ENCODE peak calls at places on chromosomes 3 and 15, in five cellular contexts. K is CD4-positive, CD25-positive, alpha-beta regulatory T cell; M is sigmoid colon; J is kidney epithelial cell; H is heart right ventricle. N is an unnamed sample.

GRCh38 chr3:44125882-44126281 is 115.8 kb upstream of the TOPAZ1 start:
- DNase-seq in J (no peak), H (no peak), M (no peak), K (no peak), N (no peak)

GRCh38 chr15:37979597-37979996 is 45.2 kb downstream of the TMCO5A start:
- DNase-seq in K (no peak), H (no peak), M (no peak), J (no peak), N (no peak)

GRCh38 chr3:45187597-45188210 is 38.4 kb downstream of the TMEM158 start:
- DNase-seq in M (no peak), H (no peak), K (no peak), J (no peak), N (no peak)

GRCh38 chr3:148205945-148206845 is 491.5 kb upstream of the AGTR1 start:
- DNase-seq in K (no peak), M (no peak), H (no peak), J (no peak), N (no peak)

GRCh38 chr3:66442254-66443249 is 58.3 kb downstream of the LRIG1 start:
- DNase-seq in H (peak; percentile 87), J (no peak), K (no peak), M (peak; percentile 91), N (peak; percentile 91)

GRCh38 chr3:122427857-122428471 is 12.1 kb upstream of the WDR5B start:
- DNase-seq in M (no peak), H (no peak), J (no peak), K (no peak), N (no peak)

GRCh38 chr3:3603351-3603750 is 195.9 kb upstream of the LRRN1 start:
- DNase-seq in M (no peak), K (no peak), J (no peak), H (no peak), N (no peak)

GRCh38 chr3:136949708-136950107 is 8.1 kb upstream of the IL20RB start:
- DNase-seq in K (no peak), J (no peak), H (no peak), M (no peak), N (no peak)

GRCh38 chr3:17745301-17745700 is 2.9 kb upstream of the TBC1D5 start:
- DNase-seq in H (no peak), J (no peak), K (no peak), M (no peak), N (no peak)

GRCh38 chr15:67799801-67800205 is 25.5 kb upstream of the SKOR1 start:
- DNase-seq in K (no peak), M (no peak), J (no peak), H (no peak), N (no peak)

GRCh38 chr15:78209646-78210348 is 24.6 kb downstream of the ACSBG1 start:
- DNase-seq in M (peak; percentile 92), H (no peak), K (no peak), J (no peak), N (peak; percentile 63)

GRCh38 chr3:46703013-46703520 is 1.9 kb downstream of the TMIE start:
- DNase-seq in K (no peak), M (no peak), H (no peak), J (no peak), N (no peak)

GRCh38 chr15:90413411-90414379 is 25.7 kb downstream of the IQGAP1 start:
- DNase-seq in J (no peak), H (no peak), K (no peak), M (no peak), N (no peak)

GRCh38 chr15:92074161-92074560 is 220.7 kb downstream of the SLCO3A1 start:
- DNase-seq in K (no peak), J (no peak), M (no peak), H (no peak), N (no peak)

GRCh38 chr15:94972314-94972713 is 741.0 kb downstream of the MCTP2 start:
- DNase-seq in M (no peak), H (no peak), K (no peak), J (peak; percentile 47), N (no peak)

GRCh38 chr15:66883322-66883911 is 181.4 kb downstream of the SMAD6 start:
- DNase-seq in K (no peak), H (peak; percentile 94), M (peak; percentile 97), J (peak; percentile 99), N (peak; percentile 43)

GRCh38 chr15:50134524-50135024 is 15.5 kb upstream of the ATP8B4 start:
- DNase-seq in J (peak; percentile 75), H (no peak), K (no peak), M (no peak), N (no peak)

GRCh38 chr3:102400766-102401165 is 34.0 kb upstream of the ZPLD1 start:
- DNase-seq in H (no peak), J (peak; percentile 81), M (no peak), K (no peak), N (no peak)

GRCh38 chr3:190585771-190586630 is 72.1 kb downstream of the IL1RAP start:
- DNase-seq in K (peak; percentile 3), H (no peak), M (no peak), J (peak; percentile 94), N (no peak)

GRCh38 chr15:89002281-89002761 is 85.9 kb upstream of the ABHD2 start:
- DNase-seq in J (no peak), H (peak; percentile 45), M (no peak), K (no peak), N (no peak)

GRCh38 chr15:73368301-73369072 is at the start of gene HCN4:
- DNase-seq in J (no peak), M (no peak), K (no peak), H (no peak), N (no peak)

GRCh38 chr3:36219398-36219797 is 160.9 kb upstream of the STAC start:
- DNase-seq in K (no peak), H (no peak), M (no peak), J (peak; percentile 70), N (no peak)

GRCh38 chr15:60003243-60004018 is 680 bp upstream of the FOXB1 start:
- DNase-seq in J (no peak), M (no peak), K (peak; percentile 34), H (no peak), N (no peak)
- H3K4me3 ChIP-seq in J (no peak overlapping the region), M (no peak overlapping the region), K (no peak overlapping the region), H (no peak overlapping the region), N (no peak overlapping the region)

GRCh38 chr3:129975332-129976090 is 991 bp downstream of the TRH start:
- DNase-seq in M (no peak), K (no peak), J (no peak), H (no peak), N (no peak)
- H3K4me3 ChIP-seq in M (peak overlapping the region; percentile 25), K (peak overlapping the region; percentile 32), J (no peak overlapping the region), H (peak overlapping the region; percentile 17), N (no peak overlapping the region)

GRCh38 chr3:98002717-98003116 is 30.5 kb upstream of the RIOX2 start:
- DNase-seq in K (no peak), M (no peak), J (no peak), H (no peak), N (no peak)

GRCh38 chr3:98008751-98009373 is 26.3 kb downstream of the GABRR3 start:
- DNase-seq in J (no peak), M (no peak), K (no peak), H (no peak), N (no peak)

GRCh38 chr3:97999103-97999502 is 26.9 kb upstream of the RIOX2 start:
- DNase-seq in M (no peak), H (no peak), K (no peak), J (no peak), N (no peak)

GRCh38 chr3:98005438-98005837 is 29.7 kb downstream of the GABRR3 start:
- DNase-seq in M (no peak), K (no peak), J (no peak), H (no peak), N (no peak)

DNA sequence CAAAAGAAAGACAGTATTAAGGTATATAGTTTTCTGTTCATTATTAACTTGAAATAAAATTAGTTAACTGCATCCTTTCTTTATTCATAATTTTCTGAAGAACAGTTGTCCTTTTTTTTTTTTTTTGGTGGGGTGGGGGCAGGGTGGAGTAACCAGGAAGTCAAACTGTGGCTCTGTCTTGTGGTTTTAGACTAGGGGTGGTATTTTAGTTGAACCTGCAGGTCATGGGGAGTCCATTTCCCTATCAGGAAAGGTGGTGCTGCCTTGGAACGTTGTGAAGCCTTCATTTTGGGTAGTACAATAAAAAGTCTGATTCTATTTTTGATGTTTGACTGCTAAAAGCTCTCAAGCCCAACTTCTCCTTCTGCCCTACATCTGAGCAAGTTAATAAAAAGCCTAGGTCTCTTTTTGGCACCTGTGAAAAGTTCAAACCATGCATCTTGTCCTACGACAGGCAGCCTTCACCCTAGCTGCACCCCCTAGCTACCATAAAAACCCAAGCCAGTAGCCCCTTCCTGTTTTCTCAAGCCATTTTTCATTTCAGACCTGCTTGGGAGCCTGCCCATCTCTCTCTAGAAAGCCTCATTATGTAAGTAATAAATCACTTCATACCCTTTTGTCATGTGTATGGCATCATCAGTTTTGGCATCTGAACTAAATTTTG is 31.2 kb upstream of the RIOX2 start:
- DNase-seq in K (no peak), J (no peak), H (no peak), M (no peak), N (no peak)
- H3K4me3 ChIP-seq in K (no peak overlapping the region), J (no peak overlapping the region), H (no peak overlapping the region), M (no peak overlapping the region), N (no peak overlapping the region)

DNA sequence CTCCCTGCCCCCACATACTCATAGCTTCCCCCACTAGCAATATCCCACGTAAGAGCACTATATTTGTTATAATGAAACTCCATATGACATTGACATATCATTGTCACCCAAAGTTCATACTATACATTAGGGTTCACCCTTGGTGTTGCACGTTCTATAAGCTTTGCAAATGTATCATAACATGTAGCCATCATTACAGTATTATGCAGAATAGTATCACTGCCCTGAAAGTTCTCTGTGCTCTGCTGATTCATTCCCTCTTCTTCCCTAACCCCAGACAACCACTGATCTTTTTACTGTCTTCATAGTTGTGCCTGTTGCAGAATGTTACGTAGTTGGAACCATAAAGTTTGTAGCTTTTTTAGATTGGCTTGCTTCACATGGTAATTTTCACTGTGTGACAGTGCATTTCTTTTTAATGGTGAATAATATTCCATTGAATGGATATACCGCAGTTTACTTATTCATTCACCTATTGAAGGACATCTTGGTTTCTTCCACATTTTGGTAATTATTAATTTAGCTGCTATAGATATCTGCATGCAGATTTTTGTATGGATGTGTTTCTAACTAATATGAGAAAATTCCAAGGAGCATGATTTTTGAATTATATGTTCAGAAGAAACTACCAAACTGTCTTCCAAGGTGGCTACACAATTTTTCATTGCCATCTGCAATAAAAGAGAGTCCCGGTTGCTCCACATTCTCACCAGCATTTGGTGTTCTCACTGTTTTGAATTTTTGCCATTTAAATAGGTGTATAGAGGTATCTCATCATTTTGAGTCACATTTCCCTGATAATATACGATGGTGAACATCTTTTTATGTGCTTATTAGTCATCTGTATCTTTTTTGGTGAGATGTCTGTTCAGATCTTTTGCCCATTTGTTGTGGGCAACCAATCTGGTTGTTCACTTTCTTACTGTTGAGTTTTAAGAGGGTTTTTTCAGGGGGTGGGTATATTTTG is 59.7 kb downstream of the CD200 start:
- DNase-seq in K (no peak), H (no peak), M (no peak), J (no peak), N (no peak)
- H3K4me3 ChIP-seq in K (no peak overlapping the region), H (no peak overlapping the region), M (no peak overlapping the region), J (no peak overlapping the region), N (no peak overlapping the region)

N was measured in colonic mucosa.